ENCODE peak calls at places on chromosomes 5 and 9, in seven cellular contexts. O, X, C, E, Z, B and Q are unnamed samples.

GRCh38 chr9:89497181-89497963 is 541 bp downstream of the SEMA4D start:
- DNase-seq in O (no peak), X (no peak), C (peak; percentile 72), E (peak; percentile 63), Z (no peak), B (peak; percentile 68), Q (no peak)

GRCh38 chr5:83368835-83369234 is 102.7 kb upstream of the VCAN start:
- DNase-seq in O (no peak), X (no peak), C (no peak), E (no peak), Z (no peak), B (no peak), Q (no peak)

GRCh38 chr5:151086905-151087360 is 6.1 kb upstream of the TNIP1 start:
- DNase-seq in O (no peak), X (no peak), C (peak; percentile 91), E (no peak), Z (no peak), B (peak; percentile 79), Q (no peak)

GRCh38 chr9:134734270-134734669 is 92.7 kb downstream of the COL5A1 start:
- DNase-seq in O (no peak), X (no peak), C (no peak), E (peak; percentile 18), Z (no peak), B (peak; percentile 19), Q (no peak)

GRCh38 chr5:140073296-140073695 is 30.2 kb upstream of the NRG2 start:
- DNase-seq in O (no peak), X (no peak), C (no peak), E (no peak), Z (no peak), B (no peak), Q (no peak)

GRCh38 chr9:86275962-86276361 is 6.4 kb downstream of the ISCA1 start:
- DNase-seq in O (no peak), X (no peak), C (no peak), E (no peak), Z (no peak), B (no peak), Q (no peak)

GRCh38 chr9:75378036-75378435 is 289.7 kb downstream of the OSTF1 start:
- DNase-seq in O (no peak), X (peak; percentile 75), C (no peak), E (no peak), Z (no peak), B (no peak), Q (no peak)

GRCh38 chr9:19517202-19517942 is 108.6 kb downstream of the ACER2 start:
- DNase-seq in O (no peak), X (no peak), C (no peak), E (no peak), Z (no peak), B (no peak), Q (no peak)

GRCh38 chr5:68548959-68549676 is 333.6 kb downstream of the PIK3R1 start:
- DNase-seq in O (no peak), X (no peak), C (no peak), E (no peak), Z (no peak), B (no peak), Q (no peak)

GRCh38 chr9:131013771-131014676 is 5.0 kb downstream of the LAMC3 start:
- DNase-seq in O (no peak), X (peak; percentile 61), C (no peak), E (no peak), Z (no peak), B (no peak), Q (no peak)

GRCh38 chr9:3912260-3912659 is 386.5 kb upstream of the RFX3 start:
- DNase-seq in O (no peak), X (no peak), C (no peak), E (no peak), Z (no peak), B (no peak), Q (no peak)

GRCh38 chr9:118418887-118419620 is 714.9 kb downstream of the TLR4 start:
- DNase-seq in O (no peak), X (no peak), C (no peak), E (no peak), Z (no peak), B (peak; percentile 26), Q (no peak)